ENCODE peak calls at places on chromosome 9, in six cellular contexts. Y is choroid plexus epithelial cell, W is Caco-2, E is B cell, D is lung, N is H9. C is an unnamed sample.
A peak's percentile ranks its signal among the peaks of the same experiment; 100 is the strongest.

GRCh38 chr9:35538361-35539234 is 48.7 kb downstream of the RUSC2 start:
- DNase-seq in Y (peak; percentile 81), E (no peak), W (no peak), D (no peak), N (peak; percentile 75), C (no peak)

GRCh38 chr9:115668506-115668905 is 485.1 kb upstream of the PAPPA start:
- DNase-seq in E (no peak), Y (peak; percentile 94), D (no peak), N (no peak), W (no peak), C (no peak)

GRCh38 chr9:99103909-99104458 is 929 bp upstream of the TGFBR1 start:
- DNase-seq in Y (peak; percentile 52), N (no peak), D (peak; percentile 33), E (peak; percentile 24), W (no peak), C (peak; percentile 37)

GRCh38 chr9:127569819-127570401 is 42.2 kb upstream of the STXBP1 start:
- DNase-seq in Y (no peak), W (no peak), D (peak; percentile 65), N (no peak), E (peak; percentile 51), C (peak; percentile 46)

GRCh38 chr9:134167530-134167931 is 3.2 kb upstream of the RNU6ATAC start:
- DNase-seq in Y (peak; percentile 63), D (no peak), E (no peak), N (no peak), W (no peak), C (no peak)

GRCh38 chr9:92661761-92662160 is 8.2 kb downstream of the IPPK start:
- DNase-seq in D (no peak), Y (no peak), W (no peak), N (no peak), E (no peak), C (no peak)

GRCh38 chr9:9469271-9469670 is 1143.5 kb downstream of the PTPRD start:
- DNase-seq in D (no peak), W (no peak), E (no peak), N (no peak), Y (no peak), C (no peak)

GRCh38 chr9:18324928-18325327 is 149.0 kb upstream of the ADAMTSL1 start:
- DNase-seq in D (no peak), E (no peak), W (no peak), N (no peak), Y (no peak), C (no peak)

GRCh38 chr9:127395491-127396252 is 1.3 kb upstream of the SLC2A8 start:
- DNase-seq in Y (no peak), D (no peak), E (no peak), N (no peak), W (no peak), C (no peak)

GRCh38 chr9:23117621-23118020 is 671.0 kb downstream of the DMRTA1 start:
- DNase-seq in D (no peak), N (no peak), E (no peak), Y (peak; percentile 22), W (no peak), C (no peak)

GRCh38 chr9:85508616-85509015 is 233.1 kb downstream of the AGTPBP1 start:
- DNase-seq in N (peak; percentile 50), Y (peak; percentile 20), D (no peak), E (no peak), W (no peak), C (no peak)
- TF ChIP-seq CTCF in N (peak; percentile 58), Y (peak; percentile 33), D (no peak), E (no peak), W (peak; percentile 13), C (no peak)

GRCh38 chr9:137083418-137084004 is 3.3 kb upstream of the MAN1B1 start:
- DNase-seq in N (peak; percentile 52), W (no peak), D (peak; percentile 43), E (no peak), Y (peak; percentile 95), C (peak; percentile 49)
- TF ChIP-seq CTCF in N (no peak), W (no peak), D (no peak), E (no peak), Y (no peak), C (no peak)

GRCh38 chr9:981491-981898 is 5.0 kb downstream of the DMRT3 start:
- DNase-seq in Y (no peak), N (peak; percentile 78), E (no peak), D (no peak), W (no peak), C (no peak)
- TF ChIP-seq CTCF in Y (no peak), N (peak; percentile 58), E (no peak), D (no peak), W (no peak), C (no peak)

GRCh38 chr9:37406603-37407401 is 15.7 kb upstream of the GRHPR start:
- DNase-seq in Y (no peak), E (no peak), D (no peak), N (no peak), W (no peak), C (no peak)

GRCh38 chr9:37405764-37406380 is 16.6 kb upstream of the GRHPR start:
- DNase-seq in W (no peak), N (no peak), E (no peak), Y (no peak), D (no peak), C (no peak)

GRCh38 chr9:37408933-37409710 is 13.4 kb upstream of the GRHPR start:
- DNase-seq in Y (no peak), D (no peak), N (no peak), W (no peak), E (peak; percentile 96), C (peak; percentile 87)

GRCh38 chr9:37405350-37405749 is 17.1 kb upstream of the GRHPR start:
- DNase-seq in D (no peak), N (no peak), Y (no peak), E (no peak), W (no peak), C (no peak)

DNA sequence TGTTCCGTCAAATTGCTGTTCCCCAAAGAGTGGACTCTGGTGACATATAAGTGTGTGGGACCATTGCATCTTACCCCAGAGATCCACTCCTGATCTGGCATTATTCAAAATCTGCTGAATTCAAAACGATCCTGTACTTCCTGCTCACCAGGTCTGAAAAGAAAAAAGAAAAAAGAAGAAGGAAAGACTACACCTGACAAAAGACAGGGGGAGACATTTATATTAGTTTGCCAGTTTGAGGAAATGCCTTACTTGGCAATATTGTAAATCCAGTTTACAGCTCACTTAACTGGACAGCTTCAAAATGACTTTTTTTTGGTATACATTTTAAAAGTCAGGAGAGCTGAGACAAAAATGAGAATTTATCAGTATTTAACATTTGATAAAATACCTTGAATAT is 15.0 kb upstream of the GRHPR start:
- DNase-seq in E (no peak), Y (no peak), W (no peak), D (no peak), N (no peak), C (no peak)
- TF ChIP-seq CTCF in E (peak; percentile 63), Y (peak; percentile 39), W (no peak), D (no peak), N (peak; percentile 58), C (peak; percentile 24)

GRCh38 chr9:121071356-121071755 is 3.4 kb upstream of the CNTRL start:
- DNase-seq in D (no peak), E (no peak), N (no peak), W (no peak), Y (no peak), C (peak; percentile 29)

GRCh38 chr9:121067655-121068054 is 7.1 kb upstream of the CNTRL start:
- DNase-seq in Y (no peak), D (no peak), E (no peak), W (no peak), N (no peak), C (no peak)

DNA sequence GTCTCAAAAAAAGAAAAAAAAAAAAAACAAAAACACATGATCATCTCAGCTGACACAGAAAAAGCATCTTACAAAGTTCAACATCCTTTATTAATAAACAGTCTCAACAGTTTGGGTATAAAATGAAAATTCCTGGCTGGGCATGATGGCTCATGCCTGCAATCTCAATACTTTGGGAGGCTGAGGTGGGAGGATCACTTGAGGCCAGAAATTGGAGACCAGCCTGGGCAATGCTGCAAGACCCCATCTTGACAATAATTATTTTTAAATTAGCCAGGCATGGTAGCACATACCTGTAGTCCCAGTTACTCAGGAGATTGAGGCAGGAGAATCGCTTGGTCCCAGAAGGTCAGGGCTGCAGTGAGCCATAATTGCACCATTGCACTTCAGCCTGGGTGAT is 7.9 kb upstream of the CNTRL start:
- DNase-seq in W (no peak), Y (no peak), E (no peak), N (no peak), D (no peak), C (no peak)
- TF ChIP-seq CTCF in W (no peak), Y (no peak), E (no peak), N (no peak), D (no peak), C (no peak)

DNA sequence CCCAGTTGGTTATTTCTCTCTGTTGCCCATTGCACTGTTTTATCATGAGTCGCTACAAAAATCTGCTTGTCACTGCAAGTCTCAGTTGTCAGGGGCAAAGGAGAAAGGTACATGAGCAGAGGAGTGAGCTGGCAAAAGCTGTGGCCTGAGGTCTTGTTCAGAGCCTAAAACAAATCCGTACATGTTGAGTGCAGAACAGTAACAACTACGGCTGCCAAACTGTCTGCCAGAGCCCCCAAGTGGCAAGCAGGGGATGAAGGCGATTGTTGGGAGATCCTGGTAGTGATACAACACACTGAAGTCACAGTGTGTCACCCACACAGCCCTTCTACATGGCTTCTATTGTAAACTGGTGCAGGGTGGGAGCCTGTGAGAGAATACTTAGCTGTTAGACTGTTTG is 50.9 kb downstream of the BRINP1 start:
- DNase-seq in W (no peak), N (peak; percentile 40), D (no peak), Y (no peak), E (no peak), C (no peak)
- TF ChIP-seq CTCF in W (no peak), N (peak; percentile 41), D (no peak), Y (no peak), E (no peak), C (no peak)

DNA sequence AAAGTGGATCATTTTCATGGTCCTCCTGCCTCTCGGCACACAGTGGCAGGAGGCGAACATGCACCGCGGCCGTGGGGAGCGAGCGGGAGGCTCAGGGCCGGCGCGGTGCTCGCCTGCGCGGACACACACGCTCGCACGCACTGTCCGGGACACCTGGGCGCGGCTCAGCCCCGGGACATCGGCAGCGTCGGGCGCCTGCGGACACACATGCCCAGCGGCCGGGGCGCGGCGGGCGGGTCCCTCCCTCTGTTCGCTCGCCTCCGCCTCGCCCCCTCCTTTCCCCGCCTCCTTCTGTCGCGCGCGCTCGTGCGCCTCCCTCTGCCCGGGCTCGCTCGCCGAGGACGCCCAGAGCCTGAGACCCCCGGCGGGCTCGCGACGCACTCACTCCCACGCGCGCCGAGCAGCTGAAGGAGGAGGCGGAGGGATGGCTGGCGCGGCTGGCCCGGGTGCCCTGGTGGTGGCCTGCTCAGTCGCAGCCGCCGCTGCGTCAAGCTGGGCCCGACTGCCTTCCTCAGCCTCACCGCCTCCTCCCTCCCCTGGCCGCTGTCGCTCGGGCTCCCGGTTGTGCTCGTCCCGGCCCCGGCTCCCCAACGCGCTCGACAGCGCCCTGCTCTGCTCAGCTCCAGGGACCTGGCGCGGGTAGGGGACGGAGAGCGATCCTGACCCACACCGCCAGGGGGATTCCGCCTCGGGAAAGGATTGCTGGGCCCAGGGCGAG is at the start of gene FRMD3:
- DNase-seq in Y (peak; percentile 63), E (peak; percentile 8), N (peak; percentile 85), D (peak; percentile 80), W (peak; percentile 70), C (peak; percentile 36)
- TF ChIP-seq CTCF in Y (peak; percentile 73), E (no peak), N (peak; percentile 81), D (no peak), W (peak; percentile 39), C (peak; percentile 34)

DNA sequence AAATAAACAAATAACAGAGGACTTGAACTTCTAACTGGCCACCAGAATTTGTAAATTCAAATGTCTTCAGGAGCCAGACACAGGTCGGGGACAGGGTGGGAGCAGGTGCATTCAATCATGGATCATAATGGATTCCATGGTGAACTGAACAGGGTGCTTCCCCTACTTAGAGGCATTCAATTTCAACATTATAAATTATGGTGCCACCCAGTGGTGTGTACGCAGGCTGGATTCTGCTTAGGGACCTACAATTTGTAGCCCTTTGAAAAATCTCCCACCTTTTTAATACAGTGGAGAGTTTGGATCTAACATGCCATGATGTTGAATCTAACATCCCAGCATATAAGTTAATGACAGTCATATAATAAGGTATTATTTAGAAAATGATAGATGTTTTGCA is 22.3 kb downstream of the KLF9 start:
- DNase-seq in D (no peak), E (peak; percentile 13), W (no peak), Y (no peak), N (no peak), C (peak; percentile 26)
- TF ChIP-seq CTCF in D (peak; percentile 13), E (peak; percentile 23), W (no peak), Y (peak; percentile 50), N (peak; percentile 13), C (peak; percentile 38)